ENCODE peak calls at places on chromosomes 1 and 21, in five cellular contexts. U, I, R, J and E are unnamed samples. For H3K36me3 and H3K4me1, the result is how much of the 10 kb centered on the place peaks cover.

GRCh38 chr1:55213885-55214213 is 1.3 kb downstream of the USP24 start:
- DNase-seq in U (peak), I (no peak), R (peak), J (no peak), E (no peak)

GRCh38 chr1:241695454-241696171 is 43.5 kb downstream of the WDR64 start:
- DNase-seq in U (no peak), I (no peak), R (no peak), J (no peak), E (no peak)

GRCh38 chr1:201459052-201459451 is 9.9 kb downstream of the PHLDA3 start:
- DNase-seq in U (no peak), I (no peak), R (no peak), J (no peak), E (no peak)

GRCh38 chr1:32937061-32937460 is 27.5 kb downstream of the RNF19B start:
- DNase-seq in U (no peak), I (no peak), R (no peak), J (no peak), E (no peak)

GRCh38 chr1:230215049-230215448 is 148.0 kb downstream of the GALNT2 start:
- DNase-seq in U (peak), I (peak), R (peak), J (no peak), E (peak)

GRCh38 chr1:169928438-169929209 is 34.9 kb upstream of the SCYL3 start:
- DNase-seq in U (no peak), I (no peak), R (no peak), J (no peak), E (no peak)

GRCh38 chr1:208273386-208274021 is 29.3 kb upstream of the PLXNA2 start:
- DNase-seq in U (no peak), I (no peak), R (no peak), J (no peak), E (no peak)

GRCh38 chr1:27885114-27885528 is 12.8 kb downstream of the THEMIS2 start:
- DNase-seq in U (no peak), I (no peak), R (no peak), J (no peak), E (no peak)

GRCh38 chr1:47997289-47998200 is at the start of gene TRABD2B:
- DNase-seq in U (peak), I (peak), R (peak), J (peak), E (peak)

GRCh38 chr1:31381394-31382287 is 8.8 kb upstream of the FABP3 start:
- DNase-seq in U (no peak), I (no peak), R (no peak), J (no peak), E (no peak)

GRCh38 chr1:241591317-241591716 is 48.9 kb downstream of the CHML start:
- DNase-seq in U (no peak), I (no peak), R (no peak), J (no peak), E (no peak)

GRCh38 chr1:42013881-42014470 is 95.3 kb upstream of the HIVEP3 start:
- DNase-seq in U (no peak), I (no peak), R (no peak), J (no peak), E (no peak)

GRCh38 chr1:245493029-245493428 is 338.2 kb downstream of the KIF26B start:
- DNase-seq in U (no peak), I (no peak), R (peak), J (no peak), E (no peak)

GRCh38 chr1:114097109-114097508 is 56.6 kb downstream of the SYT6 start:
- DNase-seq in U (no peak), I (peak), R (no peak), J (no peak), E (peak)

GRCh38 chr1:241473026-241473425 is 46.5 kb downstream of the FH start:
- DNase-seq in U (no peak), I (no peak), R (no peak), J (no peak), E (no peak)

GRCh38 chr1:155062151-155062686 is 1.3 kb upstream of the EFNA4 start:
- DNase-seq in U (peak), I (peak), R (peak), J (no peak), E (no peak)

GRCh38 chr1:163291461-163291860 is 30.3 kb upstream of the NUF2 start:
- DNase-seq in U (no peak), I (no peak), R (no peak), J (no peak), E (no peak)
- H3K36me3 ChIP-seq in U (under half), I (under half), R (under half), J (under half), E (under half)

DNA sequence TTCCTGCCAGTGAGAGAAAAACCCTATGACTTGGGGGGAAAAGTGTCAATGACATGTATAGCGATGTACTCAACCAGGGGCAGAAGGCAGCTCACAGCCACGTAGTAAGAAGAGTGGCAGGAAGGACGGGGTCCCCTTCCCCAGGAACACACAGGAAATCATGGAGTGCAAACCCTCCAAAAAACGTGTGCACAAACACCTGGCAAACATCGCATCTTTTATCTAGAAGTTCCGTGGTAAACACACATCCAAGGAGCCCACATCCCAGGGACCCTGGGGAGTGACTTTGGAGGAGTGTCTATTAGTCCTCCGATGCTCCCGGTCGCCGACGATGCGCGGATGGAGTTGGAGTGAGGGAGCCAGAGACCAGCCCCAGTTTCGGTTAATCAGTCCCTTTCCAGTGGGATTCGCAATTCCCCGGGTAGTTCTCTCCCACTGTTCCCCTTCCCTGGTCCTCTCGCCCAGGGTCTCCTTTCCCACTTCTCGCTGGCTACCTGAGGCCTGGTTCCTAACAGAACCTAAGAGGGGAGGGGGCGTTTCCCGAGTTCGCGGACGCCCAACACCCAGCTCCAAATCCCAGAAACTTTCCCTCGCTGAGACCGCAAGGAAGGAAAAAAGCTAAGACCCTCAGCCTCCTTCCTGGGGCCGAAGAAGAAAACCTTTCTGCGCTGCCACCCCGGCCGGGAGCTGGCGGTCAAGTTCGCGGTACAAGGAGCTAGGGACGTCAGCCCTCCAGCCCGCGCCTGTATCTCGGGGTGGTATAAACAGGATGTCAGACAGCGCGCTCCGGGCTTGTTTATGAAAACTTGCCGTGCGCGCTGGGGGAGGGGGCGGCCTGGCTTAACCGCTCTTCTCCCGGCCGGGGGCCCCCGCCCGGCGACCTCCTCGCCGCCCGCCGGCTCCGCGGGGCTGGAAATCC is 851 bp downstream of the JAK1 start:
- DNase-seq in U (peak), I (peak), R (peak), J (peak), E (peak)
- H3K4me1 ChIP-seq in U (under half), I (under half), R (under half), J (under half), E (under half)

GRCh38 chr1:5758859-5759578 is 233.2 kb downstream of the NPHP4 start:
- DNase-seq in U (no peak), I (no peak), R (no peak), J (no peak), E (no peak)
- TF ChIP-seq CTCF in U (no peak), I (no peak), R (no peak), J (no peak), E (no peak)

GRCh38 chr21:29265690-29266479 is 32.8 kb upstream of the BACH1 start:
- DNase-seq in U (no peak), I (no peak), R (no peak), J (no peak), E (no peak)

GRCh38 chr21:29258626-29259335 is 39.9 kb upstream of the BACH1 start:
- DNase-seq in U (no peak), I (peak), R (no peak), J (no peak), E (no peak)

GRCh38 chr21:29260461-29260860 is 38.3 kb upstream of the BACH1 start:
- DNase-seq in U (no peak), I (no peak), R (no peak), J (no peak), E (no peak)

GRCh38 chr21:29264721-29265120 is 34.0 kb upstream of the BACH1 start:
- DNase-seq in U (no peak), I (no peak), R (no peak), J (no peak), E (no peak)

GRCh38 chr21:29261555-29262540 is 36.9 kb upstream of the BACH1 start:
- DNase-seq in U (no peak), I (no peak), R (no peak), J (no peak), E (no peak)
- H3K36me3 ChIP-seq in U (under half), I (under half), R (under half), J (under half), E (under half)

GRCh38 chr1:167083871-167084270 is 6.3 kb downstream of the GPA33 start:
- DNase-seq in U (no peak), I (no peak), R (no peak), J (no peak), E (no peak)
- H3K4me1 ChIP-seq in U (under half), I (under half), R (under half), J (under half), E (under half)

GRCh38 chr1:25500694-25501093 is 42.7 kb upstream of the LDLRAP1 start:
- DNase-seq in U (no peak), I (no peak), R (no peak), J (no peak), E (no peak)

GRCh38 chr1:25504706-25505560 is 38.5 kb upstream of the LDLRAP1 start:
- DNase-seq in U (peak), I (peak), R (no peak), J (no peak), E (no peak)

GRCh38 chr1:25503551-25504426 is 39.6 kb upstream of the LDLRAP1 start:
- DNase-seq in U (peak), I (peak), R (peak), J (no peak), E (peak)

GRCh38 chr1:25502957-25503356 is 40.4 kb upstream of the LDLRAP1 start:
- DNase-seq in U (no peak), I (no peak), R (no peak), J (no peak), E (no peak)

DNA sequence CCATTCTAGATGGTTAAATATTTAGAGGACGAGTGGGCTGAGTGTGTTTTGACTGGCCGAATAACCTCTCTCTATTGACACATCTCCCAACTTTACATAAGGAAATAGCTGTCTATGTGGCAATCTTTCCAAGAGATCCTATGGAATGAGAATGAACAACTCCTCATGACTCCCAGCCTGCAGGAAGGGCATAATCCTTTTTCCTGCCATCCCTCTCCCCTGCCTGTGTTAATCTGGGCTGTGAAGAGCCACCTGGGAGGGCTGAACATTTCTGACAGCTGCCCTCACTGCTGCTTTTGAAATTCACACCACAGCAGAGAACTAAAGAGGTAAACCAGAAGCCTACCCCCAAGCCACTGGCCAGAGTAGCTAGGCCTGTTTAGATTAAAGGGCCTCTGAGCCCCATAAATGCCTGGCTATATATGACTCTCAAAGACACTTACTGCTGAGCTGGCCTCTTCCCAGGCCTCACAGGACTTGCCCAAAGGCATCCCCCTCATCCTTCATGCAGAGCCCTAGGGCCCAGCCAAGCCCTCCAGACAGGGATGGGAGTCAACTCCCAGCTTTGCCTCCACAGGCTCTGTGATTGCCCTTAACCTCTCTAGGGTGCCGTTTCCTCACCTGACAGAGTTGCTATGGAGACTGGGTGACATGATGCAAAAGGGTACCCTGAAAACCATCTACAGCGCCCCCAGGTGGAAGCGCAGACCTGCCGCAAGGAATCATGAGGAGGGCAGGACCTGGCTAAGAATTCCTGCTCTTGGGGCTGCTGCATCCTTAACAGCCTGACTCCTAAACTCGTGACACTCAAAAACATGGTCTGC is 42.0 kb upstream of the LDLRAP1 start:
- DNase-seq in U (peak), I (no peak), R (no peak), J (no peak), E (no peak)
- TF ChIP-seq CTCF in U (no peak), I (no peak), R (no peak), J (peak), E (no peak)

GRCh38 chr1:37483785-37484184 is 9.4 kb downstream of the ZC3H12A start:
- DNase-seq in U (no peak), I (no peak), R (no peak), J (no peak), E (no peak)

GRCh38 chr1:37487619-37487984 is 13.2 kb downstream of the ZC3H12A start:
- DNase-seq in U (no peak), I (no peak), R (no peak), J (no peak), E (no peak)

GRCh38 chr1:37484325-37485051 is 10.1 kb downstream of the ZC3H12A start:
- DNase-seq in U (no peak), I (no peak), R (no peak), J (no peak), E (peak)

GRCh38 chr1:37486680-37487618 is 12.6 kb downstream of the ZC3H12A start:
- DNase-seq in U (peak), I (peak), R (peak), J (peak), E (peak)

GRCh38 chr1:37485902-37486679 is 11.7 kb downstream of the ZC3H12A start:
- DNase-seq in U (no peak), I (no peak), R (no peak), J (no peak), E (no peak)
- H3K36me3 ChIP-seq in U (under half), I (under half), R (under half), J (under half), E (under half)

DNA sequence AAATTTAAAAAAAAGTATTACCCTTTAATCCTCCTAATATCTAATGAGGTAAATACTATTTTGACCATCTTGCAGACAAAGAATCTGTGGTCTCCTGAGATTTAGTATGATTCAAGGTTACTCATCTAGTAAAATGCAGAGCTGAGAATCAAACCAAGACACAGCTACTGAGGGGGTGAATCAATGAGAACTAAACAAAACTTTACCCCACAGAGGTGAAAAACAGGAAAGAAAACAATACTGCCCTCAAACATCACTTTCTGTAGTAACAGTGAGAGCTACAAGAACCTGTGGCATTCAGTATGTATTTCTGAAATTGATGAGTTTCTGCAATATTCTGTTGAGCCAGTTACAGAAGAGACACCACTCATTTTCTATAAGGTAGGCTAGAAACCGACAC is 85.1 kb downstream of the JAK1 start:
- DNase-seq in U (no peak), I (no peak), R (no peak), J (no peak), E (no peak)
- H3K4me1 ChIP-seq in U (under half), I (under half), R (under half), J (under half), E (under half)

GRCh38 chr21:27513825-27514224 is 546.9 kb upstream of the ADAMTS5 start:
- DNase-seq in U (no peak), I (no peak), R (no peak), J (no peak), E (no peak)

GRCh38 chr21:27515676-27516075 is 548.8 kb upstream of the ADAMTS5 start:
- DNase-seq in U (no peak), I (no peak), R (no peak), J (no peak), E (no peak)

DNA sequence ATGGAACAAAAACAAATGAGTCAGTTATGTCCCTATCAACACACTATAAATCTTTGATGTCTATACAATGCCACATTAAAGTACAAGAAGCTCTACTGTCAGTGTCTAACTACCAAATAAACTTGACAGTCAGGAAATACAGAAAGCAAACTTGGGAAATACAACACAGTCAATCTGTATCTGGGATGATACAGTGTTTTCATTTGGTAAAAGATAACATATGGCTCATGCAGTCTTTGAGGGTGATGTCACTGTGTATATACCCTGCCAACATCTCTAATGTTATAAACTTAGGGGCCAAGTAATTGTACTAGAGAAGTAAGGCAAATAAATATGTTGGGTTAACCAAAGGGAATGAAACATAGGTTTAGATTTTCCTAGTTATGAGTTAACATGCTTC is 552.5 kb upstream of the ADAMTS5 start:
- DNase-seq in U (no peak), I (no peak), R (no peak), J (no peak), E (no peak)
- TF ChIP-seq CTCF in U (no peak), I (no peak), R (no peak), J (no peak), E (no peak)